ENCODE peak calls at places on chromosomes 7 and 10, in four cellular contexts. W is ovary, F is upper lobe of left lung, Z is psoas muscle. G is an unnamed sample. For H3K36me3, the result is how much of the 10 kb centered on the place peaks cover.

GRCh38 chr10:112435013-112435619 is 11.6 kb downstream of the ZDHHC6 start:
- DNase-seq in W (no peak), Z (no peak), F (no peak), G (no peak)

GRCh38 chr10:32948451-32948850 is 9.6 kb downstream of the ITGB1 start:
- DNase-seq in F (no peak), W (no peak), Z (no peak), G (no peak)

GRCh38 chr10:85995791-85996190 is 370.8 kb downstream of the GRID1 start:
- DNase-seq in F (no peak), Z (no peak), W (no peak), G (peak)

GRCh38 chr10:50393784-50394183 is 142.5 kb upstream of the ASAH2 start:
- DNase-seq in W (no peak), Z (no peak), F (no peak), G (no peak)

GRCh38 chr10:47175181-47176080 is 124.6 kb upstream of the GDF10 start:
- DNase-seq in F (peak), Z (no peak), W (no peak), G (no peak)

GRCh38 chr7:129110575-129111376 is 33.7 kb upstream of the TSPAN33 start:
- DNase-seq in Z (no peak), W (no peak), F (no peak), G (peak)

GRCh38 chr7:130273081-130273699 is 6.5 kb downstream of the CPA2 start:
- DNase-seq in F (no peak), W (peak), Z (no peak), G (peak)

GRCh38 chr10:13219685-13220670 is 14.2 kb downstream of the UCMA start:
- DNase-seq in F (no peak), W (no peak), Z (peak), G (peak)

GRCh38 chr10:58666024-58666423 is 153.4 kb downstream of the BICC1 start:
- DNase-seq in F (peak), Z (no peak), W (no peak), G (peak)

GRCh38 chr10:56605043-56605442 is 244.0 kb upstream of the ZWINT start:
- DNase-seq in W (no peak), F (no peak), Z (no peak), G (no peak)

GRCh38 chr10:71748671-71749191 is 24.6 kb downstream of the VSIR start:
- DNase-seq in W (peak), F (peak), Z (peak), G (peak)

GRCh38 chr7:8700076-8700624 is 266.7 kb downstream of the NXPH1 start:
- DNase-seq in W (no peak), Z (no peak), F (no peak), G (no peak)

DNA sequence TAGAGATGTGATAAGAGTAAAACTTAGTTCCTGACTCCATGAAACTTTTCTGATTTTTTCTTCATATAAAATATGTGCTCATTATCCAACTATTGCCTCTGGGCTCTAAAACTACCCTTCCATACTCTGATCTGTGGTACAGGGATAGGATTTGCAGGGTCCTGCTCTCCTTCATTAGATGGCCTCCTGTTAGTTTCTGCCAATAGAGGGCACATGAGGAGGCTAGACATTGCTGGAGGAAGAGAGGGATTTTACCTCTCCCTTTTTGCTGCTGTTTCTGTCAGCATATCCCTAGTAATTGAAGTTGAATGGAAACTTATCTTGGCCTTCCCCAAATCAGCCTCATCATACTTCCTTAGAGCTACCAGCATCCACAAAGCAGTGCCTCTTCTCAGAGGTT is 269.4 kb downstream of the NXPH1 start:
- DNase-seq in Z (no peak), F (no peak), W (no peak), G (no peak)
- TF ChIP-seq CTCF in Z (no peak), F (no peak), W (no peak), G (no peak)

DNA sequence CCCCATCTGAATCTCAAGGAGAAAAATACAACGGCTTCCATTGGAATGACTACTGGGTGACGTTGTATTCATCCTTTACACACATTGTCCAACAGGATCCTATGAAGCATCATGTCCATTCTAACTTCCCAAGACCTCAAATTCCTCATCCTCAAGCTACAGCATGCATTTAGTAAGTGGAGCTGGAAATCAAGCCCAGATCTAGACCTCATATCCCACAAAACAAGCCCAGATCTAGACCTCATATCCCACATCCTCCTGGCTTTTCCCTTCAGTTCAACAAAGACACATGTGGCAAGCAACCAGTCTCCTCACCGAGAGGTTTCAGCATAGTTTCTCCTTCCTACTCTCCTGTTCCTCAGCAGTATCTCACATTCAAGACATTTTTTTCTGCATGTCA is 12.2 kb downstream of the IGF2BP3 start:
- DNase-seq in W (no peak), F (no peak), Z (no peak), G (no peak)
- H3K36me3 ChIP-seq in W (under half), F (under half), Z (under half), G (under half)

GRCh38 chr10:7410800-7411670 is at the start of gene SFMBT2:
- DNase-seq in F (peak), W (peak), Z (peak), G (peak)
- TF ChIP-seq CTCF in F (no peak), W (peak), Z (peak), G (no peak)

DNA sequence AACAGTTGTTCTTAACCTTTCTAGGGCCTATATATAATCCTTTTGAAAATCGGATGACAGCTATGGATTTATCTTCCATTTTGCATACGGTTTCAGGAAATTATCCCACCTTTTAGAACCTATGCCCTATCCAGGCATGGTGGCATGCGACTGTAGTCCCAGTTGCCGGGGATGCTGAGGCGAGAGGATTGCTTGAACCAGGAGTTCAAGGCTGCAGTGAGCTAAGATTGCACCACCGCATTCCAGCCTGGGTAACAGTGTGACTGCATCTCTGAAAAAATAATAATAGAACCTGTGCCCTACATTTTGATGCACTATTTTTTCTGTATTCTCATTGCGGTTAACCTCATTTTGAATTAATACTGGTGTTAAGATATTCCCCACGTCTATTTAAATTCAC is 11.6 kb downstream of the CCAR1 start:
- DNase-seq in W (no peak), Z (no peak), F (no peak), G (no peak)
- H3K36me3 ChIP-seq in W (under half), Z (half or more), F (under half), G (under half)

DNA sequence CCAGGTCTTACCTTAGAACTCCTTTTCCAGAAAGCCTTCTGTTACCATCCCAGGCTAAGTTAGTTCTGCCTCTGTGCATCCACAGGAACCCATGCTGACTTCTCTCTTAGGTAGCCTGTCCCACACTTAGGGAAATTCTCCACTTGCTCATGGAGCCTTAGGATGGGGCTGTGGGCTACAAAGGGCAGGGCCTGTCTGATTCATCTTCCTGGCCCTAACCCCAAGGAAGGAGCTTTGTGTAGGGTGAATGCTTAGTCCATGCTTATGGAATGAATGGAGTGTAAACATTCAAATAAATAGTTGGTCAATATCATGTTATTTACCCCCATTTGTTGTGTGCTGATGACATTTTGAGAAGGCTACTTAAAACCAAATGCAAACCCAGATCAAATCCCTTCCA is 54.7 kb downstream of the EMX2 start:
- DNase-seq in F (no peak), Z (no peak), W (no peak), G (no peak)
- TF ChIP-seq CTCF in F (no peak), Z (no peak), W (no peak), G (no peak)

GRCh38 chr10:100357073-100357858 is 10.2 kb downstream of the SCD start:
- DNase-seq in Z (no peak), W (no peak), F (no peak), G (no peak)

GRCh38 chr10:100356067-100357017 is 9.3 kb downstream of the SCD start:
- DNase-seq in F (no peak), Z (no peak), W (no peak), G (no peak)

GRCh38 chr10:100359529-100360150 is 12.6 kb downstream of the SCD start:
- DNase-seq in F (no peak), W (peak), Z (no peak), G (no peak)

GRCh38 chr10:100360234-100360633 is 13.2 kb downstream of the SCD start:
- DNase-seq in F (no peak), W (no peak), Z (no peak), G (no peak)

GRCh38 chr10:100359030-100359432 is 12.0 kb downstream of the SCD start:
- DNase-seq in Z (no peak), F (no peak), W (no peak), G (no peak)
- H3K36me3 ChIP-seq in Z (under half), F (under half), W (under half), G (under half)

GRCh38 chr7:99268361-99268908 is 4.2 kb upstream of the MYH16 start:
- DNase-seq in Z (no peak), W (no peak), F (no peak), G (no peak)

GRCh38 chr7:99272476-99273045 is at the start of gene MYH16:
- DNase-seq in F (no peak), W (no peak), Z (no peak), G (no peak)

GRCh38 chr7:99267530-99268360 is 4.9 kb upstream of the MYH16 start:
- DNase-seq in Z (no peak), F (no peak), W (no peak), G (no peak)

GRCh38 chr7:99275496-99275895 is 2.9 kb downstream of the MYH16 start:
- DNase-seq in Z (no peak), F (no peak), W (no peak), G (no peak)

GRCh38 chr7:99270702-99271101 is 1.9 kb upstream of the MYH16 start:
- DNase-seq in W (no peak), Z (no peak), F (no peak), G (no peak)
- TF ChIP-seq CTCF in W (no peak), Z (no peak), F (no peak), G (no peak)

DNA sequence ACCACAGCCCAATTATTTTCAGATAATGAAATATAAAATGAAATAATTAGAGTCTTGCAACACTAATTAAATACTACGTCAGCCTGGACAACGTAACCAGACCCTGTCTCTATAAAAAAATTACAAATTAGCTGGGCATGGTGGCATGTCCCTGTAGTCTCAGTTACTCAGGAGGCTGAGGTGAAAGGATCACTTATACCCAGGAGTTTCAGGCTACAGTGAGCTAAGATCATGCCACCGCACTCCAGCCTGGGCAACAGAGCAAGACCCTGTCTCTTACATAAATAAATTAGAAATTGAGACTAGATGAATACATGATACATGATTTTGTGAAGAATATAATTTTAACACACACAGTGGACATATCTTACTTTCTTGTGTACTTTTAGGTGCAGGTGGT is 18.4 kb downstream of the TIAL1 start:
- DNase-seq in W (no peak), Z (no peak), F (no peak), G (no peak)
- H3K36me3 ChIP-seq in W (under half), Z (half or more), F (under half), G (under half)

DNA sequence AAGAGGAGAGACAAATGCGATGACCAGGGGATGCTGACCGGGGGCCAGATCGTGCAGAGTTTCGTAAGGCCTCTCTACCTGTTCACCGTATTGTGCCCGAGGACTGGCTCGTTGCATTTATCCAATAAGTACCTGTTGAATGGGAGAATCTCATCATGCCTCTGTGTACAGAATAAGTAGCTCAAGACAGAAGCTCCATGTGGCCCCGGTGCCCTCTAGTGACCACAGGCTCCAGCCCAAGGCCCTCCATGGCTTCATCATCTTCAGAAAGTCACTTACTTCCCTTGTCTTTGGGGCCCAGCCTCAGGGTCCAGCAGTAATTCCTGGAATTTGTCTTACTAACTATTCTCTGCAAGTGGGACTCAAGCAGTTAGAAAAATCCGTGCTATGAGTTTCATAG is 151.0 kb downstream of the CHN2 start:
- DNase-seq in Z (peak), W (no peak), F (peak), G (peak)
- TF ChIP-seq CTCF in Z (peak), W (no peak), F (peak), G (no peak)

GRCh38 chr7:1431644-1432380 is 27.5 kb downstream of the MICALL2 start:
- DNase-seq in Z (no peak), F (no peak), W (no peak), G (no peak)
- H3K36me3 ChIP-seq in Z (under half), F (under half), W (under half), G (under half)

G was measured in thyroid gland.